ENCODE peak calls at places on chromosomes 2 and 18, in nine cellular contexts. One of them, this sample, is unnamed.

GRCh38 chr2:198004173-198004572 is 199.8 kb downstream of the PLCL1 start:
- DNase-seq in cardiac muscle cell: peak; percentile 20
- DNase-seq in prostate gland: no peak
- DNase-seq in fibroblast of mammary gland: peak; percentile 38
- DNase-seq in foreskin fibroblast: peak; percentile 4
- DNase-seq in fibroblast of lung: peak; percentile 21
- DNase-seq in right atrium auricular region: no peak
- DNase-seq in astrocyte of the cerebellum: no peak
- DNase-seq in stomach: no peak
- DNase-seq in this sample: no peak

GRCh38 chr2:205700331-205701132 is 18.2 kb downstream of the NRP2 start:
- DNase-seq in fibroblast of mammary gland: peak; percentile 79
- DNase-seq in fibroblast of lung: peak; percentile 76
- DNase-seq in stomach: no peak
- DNase-seq in cardiac muscle cell: peak; percentile 79
- DNase-seq in right atrium auricular region: no peak
- DNase-seq in astrocyte of the cerebellum: peak; percentile 84
- DNase-seq in prostate gland: no peak
- DNase-seq in foreskin fibroblast: peak; percentile 69
- DNase-seq in this sample: no peak

GRCh38 chr2:8278709-8279354 is 403.0 kb upstream of the ID2 start:
- DNase-seq in stomach: no peak
- DNase-seq in right atrium auricular region: no peak
- DNase-seq in fibroblast of mammary gland: no peak
- DNase-seq in astrocyte of the cerebellum: no peak
- DNase-seq in cardiac muscle cell: peak; percentile 2
- DNase-seq in prostate gland: no peak
- DNase-seq in foreskin fibroblast: no peak
- DNase-seq in fibroblast of lung: no peak
- DNase-seq in this sample: no peak

GRCh38 chr2:128901572-128902391 is 583.1 kb upstream of the HS6ST1 start:
- DNase-seq in stomach: no peak
- DNase-seq in foreskin fibroblast: no peak
- DNase-seq in fibroblast of lung: no peak
- DNase-seq in prostate gland: no peak
- DNase-seq in cardiac muscle cell: peak; percentile 0
- DNase-seq in fibroblast of mammary gland: no peak
- DNase-seq in right atrium auricular region: no peak
- DNase-seq in astrocyte of the cerebellum: no peak
- DNase-seq in this sample: no peak

GRCh38 chr2:134445981-134446380 is 192.1 kb downstream of the MGAT5 start:
- DNase-seq in fibroblast of mammary gland: no peak
- DNase-seq in stomach: no peak
- DNase-seq in prostate gland: no peak
- DNase-seq in foreskin fibroblast: no peak
- DNase-seq in cardiac muscle cell: no peak
- DNase-seq in fibroblast of lung: no peak
- DNase-seq in right atrium auricular region: no peak
- DNase-seq in astrocyte of the cerebellum: no peak
- DNase-seq in this sample: no peak

GRCh38 chr2:209476367-209477191 is 52.7 kb downstream of the MAP2 start:
- DNase-seq in stomach: peak; percentile 32
- DNase-seq in foreskin fibroblast: peak; percentile 57
- DNase-seq in cardiac muscle cell: peak; percentile 96
- DNase-seq in fibroblast of mammary gland: peak; percentile 79
- DNase-seq in fibroblast of lung: peak; percentile 92
- DNase-seq in prostate gland: no peak
- DNase-seq in astrocyte of the cerebellum: peak; percentile 99
- DNase-seq in right atrium auricular region: no peak
- DNase-seq in this sample: peak; percentile 85

GRCh38 chr2:219252900-219253752 is at the start of gene TUBA4B:
- DNase-seq in cardiac muscle cell: no peak
- DNase-seq in fibroblast of lung: no peak
- DNase-seq in fibroblast of mammary gland: no peak
- DNase-seq in foreskin fibroblast: peak; percentile 40
- DNase-seq in stomach: peak; percentile 50
- DNase-seq in astrocyte of the cerebellum: no peak
- DNase-seq in right atrium auricular region: no peak
- DNase-seq in prostate gland: no peak
- DNase-seq in this sample: no peak

GRCh38 chr2:98468621-98469236 is 24.1 kb downstream of the INPP4A start:
- DNase-seq in right atrium auricular region: no peak
- DNase-seq in fibroblast of mammary gland: peak; percentile 65
- DNase-seq in fibroblast of lung: no peak
- DNase-seq in cardiac muscle cell: peak; percentile 32
- DNase-seq in astrocyte of the cerebellum: no peak
- DNase-seq in foreskin fibroblast: no peak
- DNase-seq in stomach: no peak
- DNase-seq in prostate gland: no peak
- DNase-seq in this sample: no peak

GRCh38 chr2:241870611-241871537 is 1.3 kb downstream of the RTP5 start:
- DNase-seq in stomach: no peak
- DNase-seq in fibroblast of mammary gland: no peak
- DNase-seq in right atrium auricular region: no peak
- DNase-seq in foreskin fibroblast: no peak
- DNase-seq in prostate gland: no peak
- DNase-seq in astrocyte of the cerebellum: no peak
- DNase-seq in fibroblast of lung: no peak
- DNase-seq in cardiac muscle cell: no peak
- DNase-seq in this sample: no peak

GRCh38 chr2:104088745-104089144 is 765.2 kb upstream of the POU3F3 start:
- DNase-seq in astrocyte of the cerebellum: no peak
- DNase-seq in cardiac muscle cell: no peak
- DNase-seq in prostate gland: no peak
- DNase-seq in stomach: no peak
- DNase-seq in fibroblast of mammary gland: no peak
- DNase-seq in fibroblast of lung: no peak
- DNase-seq in right atrium auricular region: no peak
- DNase-seq in foreskin fibroblast: no peak
- DNase-seq in this sample: no peak

GRCh38 chr2:8488001-8488738 is 193.7 kb upstream of the ID2 start:
- DNase-seq in stomach: no peak
- DNase-seq in cardiac muscle cell: peak; percentile 29
- DNase-seq in foreskin fibroblast: no peak
- DNase-seq in right atrium auricular region: no peak
- DNase-seq in fibroblast of lung: no peak
- DNase-seq in prostate gland: no peak
- DNase-seq in astrocyte of the cerebellum: peak; percentile 22
- DNase-seq in fibroblast of mammary gland: no peak
- DNase-seq in this sample: no peak

GRCh38 chr2:150320623-150321022 is 166.8 kb downstream of the RND3 start:
- DNase-seq in cardiac muscle cell: no peak
- DNase-seq in foreskin fibroblast: no peak
- DNase-seq in astrocyte of the cerebellum: no peak
- DNase-seq in stomach: no peak
- DNase-seq in fibroblast of lung: no peak
- DNase-seq in prostate gland: no peak
- DNase-seq in right atrium auricular region: no peak
- DNase-seq in fibroblast of mammary gland: no peak
- DNase-seq in this sample: no peak

GRCh38 chr2:109129356-109129920 is 433 bp downstream of the SH3RF3 start:
- DNase-seq in prostate gland: no peak
- DNase-seq in fibroblast of mammary gland: peak; percentile 19
- DNase-seq in stomach: no peak
- DNase-seq in cardiac muscle cell: peak; percentile 34
- DNase-seq in fibroblast of lung: no peak
- DNase-seq in right atrium auricular region: no peak
- DNase-seq in foreskin fibroblast: no peak
- DNase-seq in astrocyte of the cerebellum: no peak
- DNase-seq in this sample: no peak

GRCh38 chr2:207067476-207067875 is 98.3 kb downstream of the KLF7 start:
- DNase-seq in right atrium auricular region: no peak
- DNase-seq in prostate gland: no peak
- DNase-seq in astrocyte of the cerebellum: no peak
- DNase-seq in cardiac muscle cell: peak; percentile 20
- DNase-seq in foreskin fibroblast: no peak
- DNase-seq in fibroblast of lung: no peak
- DNase-seq in stomach: no peak
- DNase-seq in fibroblast of mammary gland: no peak
- DNase-seq in this sample: no peak

GRCh38 chr18:41906528-41907256 is 48.3 kb upstream of the PIK3C3 start:
- DNase-seq in astrocyte of the cerebellum: peak; percentile 63
- DNase-seq in fibroblast of mammary gland: peak; percentile 62
- DNase-seq in stomach: no peak
- DNase-seq in prostate gland: no peak
- DNase-seq in foreskin fibroblast: peak; percentile 32
- DNase-seq in right atrium auricular region: no peak
- DNase-seq in cardiac muscle cell: peak; percentile 78
- DNase-seq in fibroblast of lung: peak; percentile 67
- DNase-seq in this sample: peak; percentile 25

GRCh38 chr2:162524192-162524591 is 180.3 kb downstream of the GCA start:
- DNase-seq in astrocyte of the cerebellum: no peak
- DNase-seq in fibroblast of lung: no peak
- DNase-seq in cardiac muscle cell: no peak
- DNase-seq in prostate gland: no peak
- DNase-seq in fibroblast of mammary gland: no peak
- DNase-seq in foreskin fibroblast: no peak
- DNase-seq in right atrium auricular region: no peak
- DNase-seq in stomach: no peak
- DNase-seq in this sample: no peak

GRCh38 chr18:23967321-23968089 is 47.0 kb upstream of the TTC39C start:
- DNase-seq in foreskin fibroblast: no peak
- DNase-seq in fibroblast of lung: no peak
- DNase-seq in stomach: no peak
- DNase-seq in cardiac muscle cell: no peak
- DNase-seq in fibroblast of mammary gland: no peak
- DNase-seq in prostate gland: no peak
- DNase-seq in astrocyte of the cerebellum: no peak
- DNase-seq in right atrium auricular region: no peak
- DNase-seq in this sample: no peak

GRCh38 chr18:34734048-34734447 is 23.9 kb downstream of the DTNA start:
- DNase-seq in cardiac muscle cell: no peak
- DNase-seq in fibroblast of lung: no peak
- DNase-seq in right atrium auricular region: no peak
- DNase-seq in astrocyte of the cerebellum: no peak
- DNase-seq in foreskin fibroblast: no peak
- DNase-seq in fibroblast of mammary gland: no peak
- DNase-seq in prostate gland: no peak
- DNase-seq in stomach: no peak
- DNase-seq in this sample: no peak

GRCh38 chr2:171365232-171365631 is 68.6 kb downstream of the METTL8 start:
- DNase-seq in right atrium auricular region: no peak
- DNase-seq in astrocyte of the cerebellum: no peak
- DNase-seq in fibroblast of lung: no peak
- DNase-seq in cardiac muscle cell: no peak
- DNase-seq in prostate gland: no peak
- DNase-seq in fibroblast of mammary gland: peak; percentile 62
- DNase-seq in foreskin fibroblast: no peak
- DNase-seq in stomach: no peak
- DNase-seq in this sample: peak; percentile 20

GRCh38 chr2:45860136-45861106 is 208.9 kb downstream of the PRKCE start:
- DNase-seq in fibroblast of mammary gland: peak; percentile 72
- DNase-seq in astrocyte of the cerebellum: no peak
- DNase-seq in stomach: peak; percentile 33
- DNase-seq in foreskin fibroblast: peak; percentile 60
- DNase-seq in fibroblast of lung: peak; percentile 86
- DNase-seq in cardiac muscle cell: peak; percentile 78
- DNase-seq in right atrium auricular region: peak; percentile 63
- DNase-seq in prostate gland: no peak
- DNase-seq in this sample: peak; percentile 52

DNA sequence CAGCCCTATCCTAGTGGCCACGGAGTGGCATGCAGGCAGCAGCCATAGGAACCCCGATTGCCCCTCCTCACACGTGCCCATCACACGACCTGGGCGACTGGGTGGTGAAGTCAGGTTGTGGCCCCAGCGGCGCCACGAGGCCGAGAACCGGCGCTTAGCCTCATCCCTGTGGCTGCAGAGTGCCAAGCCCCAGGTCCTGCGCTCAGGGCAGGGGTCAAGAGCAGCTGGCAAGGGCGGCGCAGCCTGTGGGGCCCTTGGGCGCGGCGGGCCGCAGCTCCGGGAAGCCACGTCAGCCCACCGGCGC is 73.3 kb downstream of the RPIA start:
- DNase-seq in prostate gland: no peak
- DNase-seq in right atrium auricular region: no peak
- DNase-seq in fibroblast of lung: no peak
- DNase-seq in cardiac muscle cell: no peak
- DNase-seq in foreskin fibroblast: no peak
- DNase-seq in fibroblast of mammary gland: no peak
- DNase-seq in stomach: no peak
- DNase-seq in astrocyte of the cerebellum: no peak
- DNase-seq in this sample: no peak
- H3K4me3 ChIP-seq in prostate gland: no peak overlapping the region
- H3K4me3 ChIP-seq in right atrium auricular region: peak overlapping the region; percentile 9
- H3K4me3 ChIP-seq in fibroblast of lung: no peak overlapping the region
- H3K4me3 ChIP-seq in cardiac muscle cell: peak overlapping the region; percentile 18
- H3K4me3 ChIP-seq in foreskin fibroblast: no peak overlapping the region
- H3K4me3 ChIP-seq in fibroblast of mammary gland: no peak overlapping the region
- H3K4me3 ChIP-seq in stomach: peak overlapping the region; percentile 20
- H3K4me3 ChIP-seq in astrocyte of the cerebellum: peak overlapping the region; percentile 45
- H3K4me3 ChIP-seq in this sample: peak overlapping the region; percentile 37

DNA sequence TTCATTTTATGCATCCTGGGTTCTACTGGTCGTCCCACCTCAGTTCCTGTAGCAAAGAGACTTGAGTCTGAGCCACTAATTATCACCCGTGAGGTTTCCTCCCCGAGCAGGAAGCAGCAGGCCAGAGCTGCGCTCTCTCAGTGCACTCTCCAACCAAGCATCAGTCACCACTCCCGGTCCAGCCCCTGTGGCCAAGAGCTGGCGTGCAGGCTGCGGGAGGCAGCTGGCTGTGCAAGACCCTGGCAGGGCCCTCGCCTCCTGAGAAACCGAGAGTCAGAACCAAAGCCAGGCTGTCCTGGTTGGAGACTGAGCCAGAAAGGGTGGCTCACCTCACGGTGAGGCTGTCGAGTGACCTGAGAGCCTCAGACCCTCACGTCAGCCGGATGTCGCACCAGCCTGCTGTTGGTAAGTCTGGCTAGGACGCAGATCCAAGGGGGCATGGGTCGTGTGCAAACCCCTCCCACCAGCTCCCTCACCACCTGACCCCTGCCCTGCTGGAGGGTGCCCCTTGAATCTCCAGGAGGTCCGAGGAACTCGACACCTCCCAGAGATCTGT is 7.1 kb downstream of the STEAP3 start:
- DNase-seq in astrocyte of the cerebellum: peak; percentile 52
- DNase-seq in fibroblast of lung: peak; percentile 61
- DNase-seq in cardiac muscle cell: peak; percentile 58
- DNase-seq in foreskin fibroblast: peak; percentile 54
- DNase-seq in fibroblast of mammary gland: peak; percentile 52
- DNase-seq in stomach: no peak
- DNase-seq in prostate gland: no peak
- DNase-seq in right atrium auricular region: no peak
- DNase-seq in this sample: no peak
- TF ChIP-seq CTCF in astrocyte of the cerebellum: peak; percentile 5
- TF ChIP-seq CTCF in fibroblast of lung: peak; percentile 12
- TF ChIP-seq CTCF in cardiac muscle cell: no peak
- TF ChIP-seq CTCF in foreskin fibroblast: no peak
- TF ChIP-seq CTCF in fibroblast of mammary gland: no peak
- TF ChIP-seq CTCF in stomach: no peak
- TF ChIP-seq CTCF in prostate gland: no peak
- TF ChIP-seq CTCF in right atrium auricular region: no peak
- TF ChIP-seq CTCF in this sample: no peak

GRCh38 chr2:227783404-227784138 is 30.1 kb upstream of the CCL20 start:
- DNase-seq in prostate gland: no peak
- DNase-seq in right atrium auricular region: peak; percentile 49
- DNase-seq in fibroblast of lung: no peak
- DNase-seq in fibroblast of mammary gland: no peak
- DNase-seq in astrocyte of the cerebellum: no peak
- DNase-seq in cardiac muscle cell: no peak
- DNase-seq in foreskin fibroblast: no peak
- DNase-seq in stomach: no peak
- DNase-seq in this sample: no peak
- H3K4me3 ChIP-seq in prostate gland: no peak overlapping the region
- H3K4me3 ChIP-seq in right atrium auricular region: no peak overlapping the region
- H3K4me3 ChIP-seq in fibroblast of lung: no peak overlapping the region
- H3K4me3 ChIP-seq in fibroblast of mammary gland: no peak overlapping the region
- H3K4me3 ChIP-seq in astrocyte of the cerebellum: no peak overlapping the region
- H3K4me3 ChIP-seq in cardiac muscle cell: no peak overlapping the region
- H3K4me3 ChIP-seq in foreskin fibroblast: no peak overlapping the region
- H3K4me3 ChIP-seq in stomach: no peak overlapping the region
- H3K4me3 ChIP-seq in this sample: no peak overlapping the region

GRCh38 chr18:59763541-59764136 is 66.4 kb upstream of the CCBE1 start:
- DNase-seq in cardiac muscle cell: no peak
- DNase-seq in right atrium auricular region: no peak
- DNase-seq in fibroblast of mammary gland: no peak
- DNase-seq in fibroblast of lung: peak; percentile 48
- DNase-seq in astrocyte of the cerebellum: no peak
- DNase-seq in stomach: no peak
- DNase-seq in prostate gland: no peak
- DNase-seq in foreskin fibroblast: no peak
- DNase-seq in this sample: no peak
- TF ChIP-seq CTCF in cardiac muscle cell: no peak
- TF ChIP-seq CTCF in right atrium auricular region: no peak
- TF ChIP-seq CTCF in fibroblast of mammary gland: no peak
- TF ChIP-seq CTCF in fibroblast of lung: peak; percentile 14
- TF ChIP-seq CTCF in astrocyte of the cerebellum: no peak
- TF ChIP-seq CTCF in stomach: no peak
- TF ChIP-seq CTCF in prostate gland: no peak
- TF ChIP-seq CTCF in foreskin fibroblast: no peak
- TF ChIP-seq CTCF in this sample: no peak